ENCODE peak calls at places on chromosomes 5 and 9, in eight cellular contexts. P is IMR-90, K is MM.1S, I is GM23338, J is DND-41, N is GM23248, D is HCT116, T is A549. E is an unnamed sample.

GRCh38 chr5:172444110-172444510 is 10.2 kb downstream of the SH3PXD2B start:
- DNase-seq in T (no peak), K (no peak), I (no peak), N (peak), P (peak), D (no peak), J (no peak), E (peak)

GRCh38 chr5:94692610-94693009 is 74.1 kb downstream of the SLF1 start:
- DNase-seq in P (no peak), D (no peak), N (no peak), J (no peak), T (no peak), I (no peak), K (no peak), E (no peak)

GRCh38 chr9:90906316-90907055 is 104.9 kb downstream of the SYK start:
- DNase-seq in J (no peak), P (peak), N (no peak), T (no peak), D (no peak), I (no peak), K (no peak), E (no peak)

GRCh38 chr9:37969558-37970300 is 65.8 kb upstream of the SLC25A51 start:
- DNase-seq in T (no peak), J (no peak), I (no peak), P (no peak), N (no peak), K (no peak), D (no peak), E (no peak)

GRCh38 chr5:155027993-155028629 is 14.6 kb downstream of the KIF4B start:
- DNase-seq in P (no peak), N (no peak), J (no peak), I (peak), K (no peak), D (peak), T (peak), E (no peak)

GRCh38 chr5:10695055-10695649 is 65.9 kb downstream of the DAP start:
- DNase-seq in D (no peak), I (peak), P (peak), T (peak), J (no peak), N (peak), K (no peak), E (no peak)

GRCh38 chr5:124093658-124094057 is 581.7 kb downstream of the CSNK1G3 start:
- DNase-seq in T (no peak), J (no peak), I (no peak), D (no peak), P (no peak), K (no peak), N (no peak), E (no peak)

GRCh38 chr5:150075806-150076205 is 10.5 kb downstream of the CSF1R start:
- DNase-seq in K (no peak), N (no peak), J (no peak), P (no peak), D (no peak), I (no peak), T (no peak), E (no peak)

GRCh38 chr9:32247173-32247572 is 137.3 kb upstream of the ACO1 start:
- DNase-seq in P (no peak), D (no peak), I (no peak), K (no peak), J (no peak), T (no peak), N (no peak), E (no peak)

GRCh38 chr5:59133801-59134261 is 551.0 kb downstream of the RAB3C start:
- DNase-seq in P (peak), J (no peak), D (no peak), K (no peak), I (peak), N (peak), T (peak), E (peak)

GRCh38 chr5:179237770-179238627 is 107.3 kb downstream of the ADAMTS2 start:
- DNase-seq in P (no peak), D (no peak), T (no peak), I (no peak), K (no peak), J (no peak), N (no peak), E (peak)

GRCh38 chr9:93669116-93669957 is 93.0 kb downstream of the PHF2 start:
- DNase-seq in J (peak), T (no peak), P (no peak), D (no peak), N (peak), K (no peak), I (no peak), E (peak)

GRCh38 chr9:122145462-122145861 is 14.1 kb downstream of the NDUFA8 start:
- DNase-seq in N (no peak), D (no peak), J (no peak), K (no peak), I (no peak), P (no peak), T (no peak), E (no peak)

GRCh38 chr9:91943447-91943846 is 6.6 kb downstream of the ROR2 start:
- DNase-seq in P (no peak), I (no peak), D (no peak), T (no peak), N (no peak), J (no peak), K (no peak), E (no peak)

GRCh38 chr9:68953771-68954170 is 60.1 kb downstream of the PRKACG start:
- DNase-seq in N (no peak), K (no peak), I (no peak), P (no peak), D (no peak), T (no peak), J (no peak), E (no peak)

GRCh38 chr5:10288600-10289213 is 19.0 kb downstream of the CMBL start:
- DNase-seq in I (no peak), J (peak), K (peak), P (no peak), T (no peak), N (no peak), D (no peak), E (no peak)

GRCh38 chr9:109629615-109630014 is 131.5 kb upstream of the PTPN3 start:
- DNase-seq in T (no peak), K (no peak), N (no peak), J (peak), P (no peak), I (no peak), D (no peak), E (no peak)

GRCh38 chr5:40401965-40402364 is 277.8 kb upstream of the PTGER4 start:
- DNase-seq in N (peak), D (no peak), I (no peak), J (peak), T (no peak), P (peak), K (no peak), E (no peak)

GRCh38 chr5:118551031-118551430 is 437.3 kb downstream of the DTWD2 start:
- DNase-seq in J (no peak), N (peak), P (no peak), I (no peak), T (no peak), D (no peak), K (no peak), E (peak)

GRCh38 chr5:141245250-141245717 is at the start of gene PCDHB15:
- DNase-seq in J (no peak), T (no peak), D (no peak), K (no peak), P (no peak), N (peak), I (peak), E (peak)

GRCh38 chr5:24535646-24536045 is 109.1 kb downstream of the CDH10 start:
- DNase-seq in N (no peak), D (no peak), P (no peak), I (peak), J (no peak), K (no peak), T (no peak), E (no peak)

GRCh38 chr5:40570408-40571129 is 109.1 kb upstream of the PTGER4 start:
- DNase-seq in K (no peak), N (peak), J (no peak), D (no peak), P (peak), I (no peak), T (peak), E (no peak)

GRCh38 chr9:79955300-79955699 is 383.5 kb downstream of the TLE4 start:
- DNase-seq in I (peak), J (peak), D (no peak), K (no peak), P (no peak), N (peak), T (no peak), E (no peak)

GRCh38 chr5:178375348-178375747 is 142.7 kb upstream of the PHYKPL start:
- DNase-seq in D (no peak), I (no peak), T (no peak), P (no peak), K (no peak), J (no peak), N (no peak), E (peak)

GRCh38 chr9:98334796-98335195 is 79.3 kb upstream of the TBC1D2 start:
- DNase-seq in T (no peak), D (no peak), P (no peak), I (no peak), K (no peak), N (no peak), J (no peak), E (no peak)

GRCh38 chr5:63263409-63263808 is 684.8 kb downstream of the LRRC70 start:
- DNase-seq in D (no peak), N (peak), P (no peak), J (no peak), I (no peak), T (no peak), K (no peak), E (no peak)

GRCh38 chr5:125011419-125011818 is 265.0 kb upstream of the ZNF608 start:
- DNase-seq in N (no peak), D (no peak), T (no peak), P (no peak), K (no peak), I (no peak), J (no peak), E (no peak)

GRCh38 chr9:78575041-78575440 is 278.1 kb downstream of the PSAT1 start:
- DNase-seq in I (no peak), P (no peak), D (no peak), J (no peak), K (no peak), T (no peak), N (no peak), E (no peak)

GRCh38 chr9:27528278-27528885 is 1.2 kb downstream of the MOB3B start:
- DNase-seq in K (no peak), J (peak), P (peak), N (peak), T (no peak), I (peak), D (no peak), E (peak)

GRCh38 chr9:109161471-109161870 is 5.6 kb downstream of the FRRS1L start:
- DNase-seq in K (no peak), I (no peak), J (no peak), D (no peak), P (no peak), N (no peak), T (no peak), E (peak)

GRCh38 chr5:78345485-78345884 is 14.9 kb upstream of the SCAMP1 start:
- DNase-seq in N (peak), T (no peak), D (no peak), I (no peak), P (peak), K (no peak), J (no peak), E (peak)

GRCh38 chr9:3804148-3804547 is 278.3 kb upstream of the RFX3 start:
- DNase-seq in J (no peak), D (no peak), P (peak), T (no peak), I (no peak), N (peak), K (no peak), E (no peak)

GRCh38 chr9:79813262-79813646 is 241.5 kb downstream of the TLE4 start:
- DNase-seq in N (no peak), I (no peak), T (no peak), P (no peak), J (no peak), D (no peak), K (no peak), E (no peak)

GRCh38 chr5:133400120-133400519 is 212.2 kb downstream of the FSTL4 start:
- DNase-seq in N (no peak), P (no peak), D (no peak), K (no peak), I (no peak), T (no peak), J (no peak), E (no peak)

GRCh38 chr9:34513567-34514214 is 9.1 kb downstream of the ENHO start:
- DNase-seq in P (no peak), N (peak), T (no peak), K (no peak), J (no peak), I (peak), D (no peak), E (peak)

GRCh38 chr9:15357050-15357653 is 50.1 kb upstream of the TTC39B start:
- DNase-seq in I (peak), J (peak), T (no peak), P (no peak), D (no peak), N (no peak), K (no peak), E (peak)

DNA sequence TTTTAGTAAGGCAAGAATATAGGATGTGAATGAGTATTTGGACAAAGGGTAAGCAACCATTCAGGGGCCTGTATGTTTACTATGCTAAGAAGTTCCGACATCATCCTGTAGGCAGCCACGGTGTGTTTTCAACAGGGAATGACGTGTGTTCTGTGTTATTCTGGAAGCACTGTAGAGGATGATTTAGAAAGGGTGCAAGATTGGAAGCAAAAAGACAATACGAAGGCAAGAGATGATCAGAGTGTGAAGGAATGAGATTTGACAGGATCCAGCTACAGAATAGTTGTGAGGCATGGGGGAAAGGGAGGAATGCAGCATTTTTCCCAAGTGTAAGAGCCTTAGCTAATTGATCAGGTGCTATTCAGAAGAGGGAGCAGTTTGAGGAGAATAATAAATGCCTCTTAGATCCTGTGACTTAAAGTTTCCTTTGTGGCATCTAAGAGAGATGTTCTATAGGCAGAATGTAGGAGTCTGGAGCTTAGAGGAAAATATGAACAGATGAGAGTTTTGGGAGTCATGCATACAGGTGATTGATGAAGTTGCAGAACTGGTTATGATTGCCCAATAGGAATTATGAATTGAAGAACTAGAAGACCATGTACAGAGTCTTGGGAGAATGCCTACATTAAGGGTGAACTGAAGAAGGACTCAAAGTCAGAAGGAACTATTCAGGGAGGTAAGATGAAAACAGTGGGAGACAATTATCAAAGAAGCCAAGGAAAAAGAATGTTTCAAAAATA is 2.5 kb downstream of the SMC5 start:
- DNase-seq in P (peak), N (no peak), J (no peak), T (no peak), K (no peak), D (no peak), I (no peak), E (no peak)
- H3K4me3 ChIP-seq in P (no peak), N (no peak), J (no peak), T (no peak), K (no peak), D (no peak), I (peak), E (peak)

GRCh38 chr5:35672995-35673394 is 55.3 kb downstream of the SPEF2 start:
- DNase-seq in N (no peak), K (no peak), I (peak), D (no peak), P (no peak), T (no peak), J (peak), E (no peak)
- H3K4me2 ChIP-seq in N (no peak), K (no peak), I (no peak), D (no peak), P (no peak), T (no peak), J (no peak), E (no peak)

DNA sequence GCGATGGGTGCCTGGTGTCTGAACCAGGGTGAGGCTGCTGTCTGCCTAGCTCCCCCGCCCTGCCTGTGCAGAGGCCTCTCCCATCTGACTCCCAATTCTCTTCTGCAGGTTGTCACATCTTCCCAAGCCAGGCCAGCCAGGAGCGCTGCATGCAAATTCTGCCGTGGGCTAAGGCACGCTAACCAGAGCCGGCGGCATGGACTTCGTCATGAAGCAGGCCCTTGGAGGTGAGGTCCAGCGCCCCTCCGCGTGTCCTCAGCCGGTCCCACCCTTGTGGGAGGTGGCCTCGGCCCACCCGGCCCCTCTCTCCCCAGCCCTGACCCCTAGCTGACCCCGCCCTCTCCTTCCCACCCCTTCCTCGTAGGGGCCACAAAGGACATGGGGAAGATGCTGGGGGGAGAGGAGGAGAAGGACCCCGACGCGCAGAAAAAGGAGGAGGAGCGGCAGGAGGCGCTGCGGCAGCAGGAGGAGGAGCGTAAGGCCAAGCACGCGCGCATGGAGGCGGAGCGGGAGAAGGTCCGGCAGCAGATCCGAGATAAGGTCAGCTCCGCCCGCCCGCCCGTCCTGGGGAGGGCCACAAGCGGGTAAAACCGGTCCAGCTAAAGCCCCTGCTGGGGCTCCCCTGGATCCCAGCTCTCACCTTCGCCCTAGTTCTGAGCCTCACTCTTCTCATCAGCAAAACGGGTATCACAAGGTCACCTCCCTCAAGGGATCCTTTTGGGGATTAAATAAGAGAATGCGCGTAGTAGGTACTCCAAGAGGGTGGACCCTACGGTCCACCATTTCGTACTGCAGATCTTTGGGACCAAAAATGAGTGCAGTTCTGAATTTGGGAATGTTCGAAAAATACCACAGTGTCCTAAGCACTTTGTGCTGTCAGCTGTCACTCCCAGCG is 7.4 kb downstream of the CPLX2 start:
- DNase-seq in K (no peak), N (peak), J (no peak), D (no peak), P (no peak), T (no peak), I (peak), E (peak)
- H3K4me3 ChIP-seq in K (no peak), N (no peak), J (no peak), D (no peak), P (no peak), T (no peak), I (peak), E (no peak)

DNA sequence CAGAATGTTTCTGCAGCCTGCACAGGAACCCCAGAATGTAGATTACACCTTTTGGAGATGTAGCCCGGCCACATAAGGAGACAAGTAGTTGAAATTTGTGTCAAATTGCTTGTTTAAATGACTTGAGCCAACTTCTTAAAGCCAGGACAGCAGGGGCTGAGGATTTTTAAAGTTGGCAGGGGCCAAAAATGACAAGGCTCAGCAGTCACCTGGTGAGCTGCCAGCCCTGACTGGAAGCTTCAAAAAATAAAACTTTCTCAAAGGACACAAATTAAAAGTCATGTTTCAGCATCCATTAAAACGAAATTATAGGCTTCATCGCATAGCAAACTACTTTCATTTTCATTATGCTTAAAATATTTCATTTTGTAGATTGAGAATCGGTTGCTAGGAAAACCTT is 340.3 kb upstream of the WWC1 start:
- DNase-seq in T (no peak), P (no peak), I (no peak), N (peak), D (no peak), J (no peak), K (peak), E (no peak)
- H3K4me2 ChIP-seq in T (peak), P (peak), I (no peak), N (peak), D (no peak), J (no peak), K (peak), E (peak)

DNA sequence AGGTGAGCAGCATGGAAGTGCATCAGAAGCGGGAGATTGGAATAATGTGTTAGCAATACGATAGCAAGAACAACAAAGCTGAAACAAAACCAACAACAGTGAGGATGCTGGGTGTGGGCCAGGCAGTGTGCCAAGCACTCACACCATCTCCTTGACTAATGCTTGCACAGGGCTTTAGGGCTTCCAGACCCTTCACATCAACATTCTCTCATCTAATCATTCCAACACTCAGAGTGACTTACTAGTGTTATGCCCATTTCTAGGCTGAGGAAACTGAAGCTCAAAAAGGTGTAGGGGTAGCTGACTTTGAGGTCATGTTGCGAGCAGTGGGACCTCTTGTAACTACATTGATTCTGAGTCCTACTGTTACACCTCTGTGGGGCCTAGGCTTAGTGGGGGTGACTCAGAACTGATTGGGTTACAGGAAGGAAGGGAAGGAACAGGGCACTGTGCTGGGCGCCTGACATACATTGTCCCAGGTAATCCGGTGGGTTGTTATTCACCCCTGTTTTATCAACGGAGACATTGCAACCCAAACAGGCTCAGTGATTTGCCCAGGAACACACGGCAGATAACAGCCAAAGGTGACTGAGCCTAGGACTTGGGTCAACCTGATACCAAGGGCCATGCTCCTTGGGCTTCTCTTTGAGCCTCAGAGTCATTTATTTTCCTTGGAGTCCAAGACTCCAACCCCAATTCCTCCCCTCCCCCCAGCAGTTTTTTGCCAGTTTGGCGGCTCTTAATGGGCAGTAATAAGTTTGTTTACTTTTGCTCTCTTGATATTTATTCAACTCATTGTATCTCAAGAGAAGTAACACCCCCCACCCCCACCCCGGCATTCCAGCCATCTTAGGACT is 9.5 kb downstream of the ANGPTL2 start:
- DNase-seq in T (no peak), D (no peak), K (no peak), P (no peak), J (no peak), I (no peak), N (peak), E (no peak)
- H3K4me3 ChIP-seq in T (no peak), D (no peak), K (no peak), P (no peak), J (no peak), I (no peak), N (no peak), E (no peak)